ENCODE peak calls at places on chromosomes 16 and 17, in eight cellular contexts. S is aorta; W is cardiac muscle cell; J is brain microvascular endothelial cell; M is progenitor cell of endocrine pancreas; V is IMR-90; G is stimulated activated CD8-positive, alpha-beta memory T cell treated with anti-CD3 and anti-CD28 coated beads, Interleukin-2, amount 100 ng/mL, for 1 hour; Y is effector CD4-positive, alpha-beta T cell. K is an unnamed sample.

GRCh38 chr17:57295526-57296023 is 39.3 kb downstream of the MSI2 start:
- DNase-seq in S (no peak), W (peak), J (peak), M (no peak), V (peak), G (no peak), Y (no peak), K (no peak)

GRCh38 chr16:3131755-3132377 is 3.0 kb upstream of the ZNF213 start:
- DNase-seq in S (no peak), W (peak), J (peak), M (no peak), V (peak), G (no peak), Y (no peak), K (peak)

GRCh38 chr16:57299009-57299718 is 14.7 kb upstream of the PLLP start:
- DNase-seq in S (peak), W (no peak), J (peak), M (no peak), V (no peak), G (no peak), Y (peak), K (peak)

GRCh38 chr17:19310151-19310550 is 52.4 kb downstream of the B9D1 start:
- DNase-seq in S (peak), W (no peak), J (no peak), M (no peak), V (no peak), G (no peak), Y (no peak), K (no peak)

GRCh38 chr17:48486557-48486956 is 44.3 kb downstream of the HOXB1 start:
- DNase-seq in S (no peak), W (peak), J (peak), M (no peak), V (peak), G (no peak), Y (no peak), K (peak)

GRCh38 chr17:40121191-40121885 is 433 bp upstream of the MSL1 start:
- DNase-seq in S (peak), W (peak), J (no peak), M (no peak), V (peak), G (no peak), Y (no peak), K (peak)

GRCh38 chr17:57755479-57756070 is 10.5 kb upstream of the CCDC182 start:
- DNase-seq in S (no peak), W (no peak), J (no peak), M (no peak), V (no peak), G (no peak), Y (no peak), K (no peak)

GRCh38 chr17:19388791-19389190 is 1.8 kb upstream of the MFAP4 start:
- DNase-seq in S (peak), W (no peak), J (no peak), M (no peak), V (peak), G (no peak), Y (no peak), K (no peak)

GRCh38 chr16:50540711-50541007 is 7.5 kb upstream of the NKD1 start:
- DNase-seq in S (no peak), W (no peak), J (no peak), M (no peak), V (no peak), G (no peak), Y (no peak), K (no peak)

GRCh38 chr16:1691276-1691675 is 13.2 kb downstream of the JPT2 start:
- DNase-seq in S (no peak), W (peak), J (peak), M (no peak), V (peak), G (no peak), Y (no peak), K (no peak)